ENCODE peak calls at places on chromosomes 4 and X, in six cellular contexts. One of them, this sample, is unnamed.

GRCh38 chr4:55791666-55792065 is 27.9 kb upstream of the EXOC1L start:
- DNase-seq in H9: no peak
- DNase-seq in IMR-90: no peak
- DNase-seq in mesenchymal stem cell: peak; percentile 1
- DNase-seq in H1: no peak
- DNase-seq in trophoblast cell: no peak
- DNase-seq in this sample: no peak

GRCh38 chr4:110196871-110197420 is 1.5 kb downstream of the ELOVL6 start:
- DNase-seq in H9: peak; percentile 55
- DNase-seq in IMR-90: peak; percentile 31
- DNase-seq in mesenchymal stem cell: no peak
- DNase-seq in H1: no peak
- DNase-seq in trophoblast cell: peak; percentile 12
- DNase-seq in this sample: no peak

GRCh38 chr4:138414202-138414601 is 172.1 kb upstream of the SLC7A11 start:
- DNase-seq in H9: no peak
- DNase-seq in IMR-90: no peak
- DNase-seq in mesenchymal stem cell: no peak
- DNase-seq in H1: no peak
- DNase-seq in trophoblast cell: no peak
- DNase-seq in this sample: no peak

GRCh38 chr4:126661194-126661593 is 971.6 kb upstream of the INTU start:
- DNase-seq in H9: no peak
- DNase-seq in IMR-90: peak; percentile 28
- DNase-seq in mesenchymal stem cell: peak; percentile 30
- DNase-seq in H1: no peak
- DNase-seq in trophoblast cell: no peak
- DNase-seq in this sample: no peak

GRCh38 chr4:133157460-133158160 is 8.5 kb downstream of the PCDH10 start:
- DNase-seq in H9: no peak
- DNase-seq in IMR-90: no peak
- DNase-seq in mesenchymal stem cell: no peak
- DNase-seq in H1: no peak
- DNase-seq in trophoblast cell: no peak
- DNase-seq in this sample: no peak

GRCh38 chr4:150999091-150999490 is 16.0 kb downstream of the LRBA start:
- DNase-seq in H9: no peak
- DNase-seq in IMR-90: no peak
- DNase-seq in mesenchymal stem cell: no peak
- DNase-seq in H1: no peak
- DNase-seq in trophoblast cell: no peak
- DNase-seq in this sample: no peak

GRCh38 chr4:60378010-60378409 is 822.1 kb upstream of the ADGRL3 start:
- DNase-seq in H9: no peak
- DNase-seq in IMR-90: no peak
- DNase-seq in mesenchymal stem cell: no peak
- DNase-seq in H1: no peak
- DNase-seq in trophoblast cell: no peak
- DNase-seq in this sample: no peak

GRCh38 chrX:104370089-104370488 is 115.4 kb upstream of the ESX1 start:
- DNase-seq in H9: peak; percentile 36
- DNase-seq in IMR-90: no peak
- DNase-seq in mesenchymal stem cell: peak; percentile 17
- DNase-seq in H1: no peak
- DNase-seq in trophoblast cell: peak; percentile 43
- DNase-seq in this sample: no peak

GRCh38 chr4:128517739-128518510 is 230.3 kb upstream of the PGRMC2 start:
- DNase-seq in H9: no peak
- DNase-seq in IMR-90: peak; percentile 98
- DNase-seq in mesenchymal stem cell: peak; percentile 92
- DNase-seq in H1: no peak
- DNase-seq in trophoblast cell: peak; percentile 36
- DNase-seq in this sample: peak; percentile 11

GRCh38 chrX:41688835-41689234 is at the start of gene GPR34:
- DNase-seq in H9: no peak
- DNase-seq in IMR-90: no peak
- DNase-seq in mesenchymal stem cell: no peak
- DNase-seq in H1: no peak
- DNase-seq in trophoblast cell: no peak
- DNase-seq in this sample: no peak

GRCh38 chr4:7939377-7940108 is at the start of gene AFAP1:
- DNase-seq in H9: peak; percentile 92
- DNase-seq in IMR-90: peak; percentile 76
- DNase-seq in mesenchymal stem cell: peak; percentile 82
- DNase-seq in H1: no peak
- DNase-seq in trophoblast cell: peak; percentile 85
- DNase-seq in this sample: peak; percentile 87

GRCh38 chrX:119427024-119427794 is 28.1 kb downstream of the SLC25A43 start:
- DNase-seq in H9: no peak
- DNase-seq in IMR-90: peak; percentile 34
- DNase-seq in mesenchymal stem cell: peak; percentile 18
- DNase-seq in H1: no peak
- DNase-seq in trophoblast cell: no peak
- DNase-seq in this sample: no peak

GRCh38 chrX:65035451-65035779 is 59.2 kb upstream of the ZC4H2 start:
- DNase-seq in H9: no peak
- DNase-seq in IMR-90: peak; percentile 21
- DNase-seq in mesenchymal stem cell: no peak
- DNase-seq in H1: peak; percentile 0
- DNase-seq in trophoblast cell: no peak
- DNase-seq in this sample: no peak

GRCh38 chrX:134622813-134623185 is 35.5 kb downstream of the PLAC1 start:
- DNase-seq in H9: no peak
- DNase-seq in IMR-90: no peak
- DNase-seq in mesenchymal stem cell: no peak
- DNase-seq in H1: no peak
- DNase-seq in trophoblast cell: peak; percentile 7
- DNase-seq in this sample: no peak

GRCh38 chrX:65476564-65476963 is 58.0 kb downstream of the LAS1L start:
- DNase-seq in H9: no peak
- DNase-seq in IMR-90: no peak
- DNase-seq in mesenchymal stem cell: no peak
- DNase-seq in H1: no peak
- DNase-seq in trophoblast cell: no peak
- DNase-seq in this sample: no peak

GRCh38 chrX:9805956-9806355 is 19.7 kb downstream of the SHROOM2 start:
- DNase-seq in H9: no peak
- DNase-seq in IMR-90: peak; percentile 13
- DNase-seq in mesenchymal stem cell: no peak
- DNase-seq in H1: no peak
- DNase-seq in trophoblast cell: no peak
- DNase-seq in this sample: no peak

GRCh38 chrX:133586443-133586842 is 171.2 kb upstream of the GPC4 start:
- DNase-seq in H9: no peak
- DNase-seq in IMR-90: no peak
- DNase-seq in mesenchymal stem cell: no peak
- DNase-seq in H1: no peak
- DNase-seq in trophoblast cell: no peak
- DNase-seq in this sample: no peak

GRCh38 chrX:20063716-20064351 is 52.9 kb downstream of the MAP7D2 start:
- DNase-seq in H9: no peak
- DNase-seq in IMR-90: peak; percentile 10
- DNase-seq in mesenchymal stem cell: no peak
- DNase-seq in H1: no peak
- DNase-seq in trophoblast cell: no peak
- DNase-seq in this sample: no peak

GRCh38 chr4:52837716-52838558 is 24.2 kb upstream of the RASL11B start:
- DNase-seq in H9: no peak
- DNase-seq in IMR-90: peak; percentile 66
- DNase-seq in mesenchymal stem cell: peak; percentile 80
- DNase-seq in H1: no peak
- DNase-seq in trophoblast cell: peak; percentile 77
- DNase-seq in this sample: no peak

GRCh38 chrX:1205681-1206611 is 6.5 kb downstream of the CRLF2 start:
- DNase-seq in H9: peak; percentile 76
- DNase-seq in IMR-90: peak; percentile 59
- DNase-seq in mesenchymal stem cell: peak; percentile 93
- DNase-seq in H1: peak; percentile 65
- DNase-seq in trophoblast cell: no peak
- DNase-seq in this sample: peak; percentile 93

GRCh38 chr4:38560763-38561558 is 103.0 kb upstream of the KLF3 start:
- DNase-seq in H9: no peak
- DNase-seq in IMR-90: no peak
- DNase-seq in mesenchymal stem cell: no peak
- DNase-seq in H1: no peak
- DNase-seq in trophoblast cell: no peak
- DNase-seq in this sample: no peak

GRCh38 chr4:146255463-146255862 is 41.1 kb downstream of the REELD1 start:
- DNase-seq in H9: no peak
- DNase-seq in IMR-90: peak; percentile 63
- DNase-seq in mesenchymal stem cell: peak; percentile 36
- DNase-seq in H1: no peak
- DNase-seq in trophoblast cell: no peak
- DNase-seq in this sample: no peak

GRCh38 chr4:171279131-171279530 is 534.1 kb upstream of the GALNTL6 start:
- DNase-seq in H9: no peak
- DNase-seq in IMR-90: no peak
- DNase-seq in mesenchymal stem cell: peak; percentile 19
- DNase-seq in H1: no peak
- DNase-seq in trophoblast cell: no peak
- DNase-seq in this sample: no peak

GRCh38 chr4:138592801-138593200 is 350.7 kb upstream of the SLC7A11 start:
- DNase-seq in H9: no peak
- DNase-seq in IMR-90: no peak
- DNase-seq in mesenchymal stem cell: no peak
- DNase-seq in H1: no peak
- DNase-seq in trophoblast cell: no peak
- DNase-seq in this sample: peak; percentile 12

GRCh38 chr4:110614173-110614948 is 8.5 kb downstream of the PITX2 start:
- DNase-seq in H9: peak; percentile 90
- DNase-seq in IMR-90: no peak
- DNase-seq in mesenchymal stem cell: peak; percentile 52
- DNase-seq in H1: no peak
- DNase-seq in trophoblast cell: no peak
- DNase-seq in this sample: peak; percentile 32

GRCh38 chr4:60314367-60314766 is 885.8 kb upstream of the ADGRL3 start:
- DNase-seq in H9: peak; percentile 22
- DNase-seq in IMR-90: no peak
- DNase-seq in mesenchymal stem cell: no peak
- DNase-seq in H1: no peak
- DNase-seq in trophoblast cell: no peak
- DNase-seq in this sample: no peak

GRCh38 chr4:156230151-156230550 is 276.5 kb upstream of the CTSO start:
- DNase-seq in H9: no peak
- DNase-seq in IMR-90: no peak
- DNase-seq in mesenchymal stem cell: no peak
- DNase-seq in H1: no peak
- DNase-seq in trophoblast cell: no peak
- DNase-seq in this sample: no peak

GRCh38 chrX:48025561-48025960 is 18.8 kb downstream of the SPACA5 start:
- DNase-seq in H9: peak; percentile 48
- DNase-seq in IMR-90: peak; percentile 61
- DNase-seq in mesenchymal stem cell: peak; percentile 67
- DNase-seq in H1: no peak
- DNase-seq in trophoblast cell: peak; percentile 32
- DNase-seq in this sample: peak; percentile 54

GRCh38 chr4:98480535-98480934 is 177.9 kb downstream of the TSPAN5 start:
- DNase-seq in H9: no peak
- DNase-seq in IMR-90: no peak
- DNase-seq in mesenchymal stem cell: no peak
- DNase-seq in H1: no peak
- DNase-seq in trophoblast cell: no peak
- DNase-seq in this sample: no peak
- H3K14ac ChIP-seq in H9: no peak overlapping the region
- H3K14ac ChIP-seq in IMR-90: peak overlapping the region; percentile 52
- H3K14ac ChIP-seq in mesenchymal stem cell: no peak overlapping the region
- H3K14ac ChIP-seq in H1: no peak overlapping the region
- H3K14ac ChIP-seq in trophoblast cell: no peak overlapping the region
- H3K14ac ChIP-seq in this sample: no peak overlapping the region

GRCh38 chr4:6627832-6628231 is 12.7 kb upstream of the MRFAP1 start:
- DNase-seq in H9: no peak
- DNase-seq in IMR-90: no peak
- DNase-seq in mesenchymal stem cell: no peak
- DNase-seq in H1: no peak
- DNase-seq in trophoblast cell: no peak
- DNase-seq in this sample: no peak
- H3K14ac ChIP-seq in H9: no peak overlapping the region
- H3K14ac ChIP-seq in IMR-90: no peak overlapping the region
- H3K14ac ChIP-seq in mesenchymal stem cell: no peak overlapping the region
- H3K14ac ChIP-seq in H1: no peak overlapping the region
- H3K14ac ChIP-seq in trophoblast cell: no peak overlapping the region
- H3K14ac ChIP-seq in this sample: no peak overlapping the region

DNA sequence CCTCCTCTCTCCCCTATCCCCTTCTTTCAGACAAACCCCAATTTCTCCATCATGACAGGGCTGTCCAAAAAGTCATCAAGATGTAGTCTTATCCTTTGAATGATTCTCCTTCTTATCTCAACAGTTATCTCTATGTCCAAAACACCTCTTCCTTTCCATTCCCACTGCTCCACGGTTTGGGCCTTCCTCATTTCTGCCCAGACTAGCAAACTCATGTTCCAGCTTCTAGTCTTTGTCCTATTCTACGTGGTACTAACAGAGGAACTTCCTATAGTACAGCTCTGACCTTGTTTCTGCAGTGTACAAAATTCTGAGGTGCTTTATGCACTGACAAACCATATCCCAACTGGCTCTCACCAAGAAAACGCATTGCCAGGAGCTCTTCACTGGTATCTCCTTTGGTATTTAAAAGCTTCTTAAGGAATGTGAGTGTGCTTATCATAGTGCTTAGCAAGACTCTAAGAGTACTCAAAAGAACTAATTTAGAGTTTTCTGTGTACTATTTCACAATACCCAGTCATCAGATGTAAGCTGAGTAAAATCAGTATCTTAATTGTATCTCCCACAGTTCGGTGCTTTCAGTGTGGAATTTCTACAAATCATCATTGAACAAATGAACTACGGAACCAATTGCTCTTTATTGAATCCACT is 65.5 kb downstream of the MAML3 start:
- DNase-seq in H9: no peak
- DNase-seq in IMR-90: peak; percentile 59
- DNase-seq in mesenchymal stem cell: peak; percentile 66
- DNase-seq in H1: no peak
- DNase-seq in trophoblast cell: no peak
- DNase-seq in this sample: no peak
- H3K14ac ChIP-seq in H9: no peak overlapping the region
- H3K14ac ChIP-seq in IMR-90: peak overlapping the region; percentile 34
- H3K14ac ChIP-seq in mesenchymal stem cell: no peak overlapping the region
- H3K14ac ChIP-seq in H1: no peak overlapping the region
- H3K14ac ChIP-seq in trophoblast cell: peak overlapping the region; percentile 78
- H3K14ac ChIP-seq in this sample: no peak overlapping the region

GRCh38 chr4:101855239-101855638 is 64.7 kb downstream of the BANK1 start:
- DNase-seq in H9: no peak
- DNase-seq in IMR-90: no peak
- DNase-seq in mesenchymal stem cell: no peak
- DNase-seq in H1: no peak
- DNase-seq in trophoblast cell: no peak
- DNase-seq in this sample: no peak

GRCh38 chr4:101853691-101854090 is 63.2 kb downstream of the BANK1 start:
- DNase-seq in H9: no peak
- DNase-seq in IMR-90: no peak
- DNase-seq in mesenchymal stem cell: no peak
- DNase-seq in H1: no peak
- DNase-seq in trophoblast cell: peak; percentile 28
- DNase-seq in this sample: no peak

GRCh38 chr4:101853028-101853427 is 62.5 kb downstream of the BANK1 start:
- DNase-seq in H9: no peak
- DNase-seq in IMR-90: no peak
- DNase-seq in mesenchymal stem cell: no peak
- DNase-seq in H1: no peak
- DNase-seq in trophoblast cell: no peak
- DNase-seq in this sample: no peak

GRCh38 chr4:101857176-101857575 is 66.6 kb downstream of the BANK1 start:
- DNase-seq in H9: no peak
- DNase-seq in IMR-90: no peak
- DNase-seq in mesenchymal stem cell: no peak
- DNase-seq in H1: no peak
- DNase-seq in trophoblast cell: no peak
- DNase-seq in this sample: no peak

GRCh38 chr4:101856149-101856548 is 65.6 kb downstream of the BANK1 start:
- DNase-seq in H9: no peak
- DNase-seq in IMR-90: no peak
- DNase-seq in mesenchymal stem cell: no peak
- DNase-seq in H1: no peak
- DNase-seq in trophoblast cell: no peak
- DNase-seq in this sample: no peak
- H3K14ac ChIP-seq in H9: no peak overlapping the region
- H3K14ac ChIP-seq in IMR-90: no peak overlapping the region
- H3K14ac ChIP-seq in mesenchymal stem cell: no peak overlapping the region
- H3K14ac ChIP-seq in H1: no peak overlapping the region
- H3K14ac ChIP-seq in trophoblast cell: no peak overlapping the region
- H3K14ac ChIP-seq in this sample: no peak overlapping the region

This sample was measured in neuronal stem cell.